ENCODE peak calls at places on chromosomes 11 and 22, in nine cellular contexts. R is heart left ventricle, A is vagina, E is AG10803, V is A549, H is WERI-Rb-1, O is endodermal cell, L is PC-9, D is mammary epithelial cell. S is an unnamed sample.

GRCh38 chr22:26592368-26593015 is 2.6 kb upstream of the TPST2 start:
- DNase-seq in R (no peak), A (no peak), E (no peak), V (no peak), H (no peak), O (no peak), L (no peak), D (peak), S (no peak)

GRCh38 chr11:117070016-117070415 is 28.2 kb downstream of the SIK3 start:
- DNase-seq in R (no peak), A (no peak), E (no peak), V (no peak), H (peak), O (no peak), L (no peak), D (no peak), S (no peak)

GRCh38 chr11:12244156-12244555 is 133.2 kb upstream of the PARVA start:
- DNase-seq in R (no peak), A (no peak), E (no peak), V (no peak), H (no peak), O (no peak), L (no peak), D (no peak), S (no peak)

GRCh38 chr11:132948252-132948651 is 584.0 kb downstream of the OPCML start:
- DNase-seq in R (no peak), A (no peak), E (no peak), V (no peak), H (no peak), O (no peak), L (no peak), D (no peak), S (no peak)

GRCh38 chr11:14499178-14499559 is 442 bp downstream of the COPB1 start:
- DNase-seq in R (peak), A (no peak), E (peak), V (peak), H (peak), O (no peak), L (no peak), D (peak), S (no peak)

GRCh38 chr22:27654536-27655445 is 146.8 kb downstream of the MN1 start:
- DNase-seq in R (no peak), A (no peak), E (no peak), V (no peak), H (no peak), O (peak), L (no peak), D (no peak), S (no peak)

GRCh38 chr11:69089258-69089657 is 40.5 kb downstream of the TPCN2 start:
- DNase-seq in R (peak), A (no peak), E (peak), V (no peak), H (peak), O (no peak), L (peak), D (peak), S (peak)

GRCh38 chr11:124863826-124864165 is 1.4 kb upstream of the ROBO3 start:
- DNase-seq in R (no peak), A (no peak), E (no peak), V (no peak), H (no peak), O (peak), L (no peak), D (no peak), S (no peak)

GRCh38 chr11:42778193-42778592 is 533.6 kb upstream of the API5 start:
- DNase-seq in R (no peak), A (no peak), E (no peak), V (no peak), H (no peak), O (peak), L (no peak), D (no peak), S (no peak)

GRCh38 chr22:42171417-42171816 is 40.8 kb upstream of the CYP2D6 start:
- DNase-seq in R (no peak), A (no peak), E (no peak), V (no peak), H (no peak), O (peak), L (no peak), D (no peak), S (no peak)

GRCh38 chr22:27867114-27867957 is 51.7 kb downstream of the PITPNB start:
- DNase-seq in R (no peak), A (no peak), E (no peak), V (no peak), H (no peak), O (no peak), L (no peak), D (no peak), S (peak)

GRCh38 chr22:17785185-17786184 is 11.2 kb upstream of the BID start:
- DNase-seq in R (no peak), A (no peak), E (peak), V (peak), H (peak), O (peak), L (peak), D (peak), S (no peak)

DNA sequence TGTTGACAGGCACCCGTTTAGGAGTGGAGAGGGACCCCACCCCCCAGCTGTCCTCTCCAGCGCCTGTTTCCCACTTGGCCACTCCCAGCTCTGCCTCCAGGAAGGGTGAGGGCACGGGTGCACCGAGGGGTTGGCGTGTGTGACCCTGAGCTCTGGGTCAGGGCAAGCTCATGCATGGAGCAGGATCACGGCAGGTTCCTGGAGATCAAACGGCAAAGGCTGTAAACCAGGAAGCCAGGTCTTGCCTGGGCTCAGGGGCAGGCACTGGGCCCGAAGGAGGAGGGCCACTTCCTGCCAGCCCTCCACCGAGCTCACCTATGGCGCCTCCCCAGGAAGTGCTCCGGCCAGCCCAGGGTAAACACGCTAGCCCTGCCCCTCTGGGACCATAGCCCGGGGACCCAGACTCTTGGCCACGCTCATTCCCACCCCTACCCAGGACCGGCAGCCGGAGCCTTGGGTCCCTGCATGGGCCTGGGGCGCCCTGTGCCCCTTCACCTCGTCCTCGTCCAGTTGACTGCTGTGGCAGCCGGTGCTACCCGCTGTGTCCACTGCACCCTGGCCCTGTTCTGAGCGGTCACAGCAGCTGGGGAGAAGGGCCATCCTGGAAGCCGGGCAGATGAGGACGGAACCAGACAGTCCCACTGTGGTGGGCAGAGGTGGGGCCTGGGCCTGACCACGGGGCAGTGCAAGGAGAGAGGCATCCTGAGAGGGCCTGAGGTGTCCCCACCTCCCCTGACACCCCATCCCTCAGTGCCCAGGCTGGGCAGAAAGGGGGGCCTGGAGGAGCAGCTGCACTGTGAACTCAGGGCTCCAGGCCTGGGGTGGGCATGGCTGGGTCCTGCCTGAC is 1.0 kb upstream of the EPS8L2 start:
- DNase-seq in R (no peak), A (no peak), E (no peak), V (peak), H (no peak), O (peak), L (peak), D (peak), S (no peak)
- H3K4me3 ChIP-seq in R (no peak), A (peak), E (peak), V (peak), H (no peak), O (no peak), L (peak), D (peak), S (no peak)

DNA sequence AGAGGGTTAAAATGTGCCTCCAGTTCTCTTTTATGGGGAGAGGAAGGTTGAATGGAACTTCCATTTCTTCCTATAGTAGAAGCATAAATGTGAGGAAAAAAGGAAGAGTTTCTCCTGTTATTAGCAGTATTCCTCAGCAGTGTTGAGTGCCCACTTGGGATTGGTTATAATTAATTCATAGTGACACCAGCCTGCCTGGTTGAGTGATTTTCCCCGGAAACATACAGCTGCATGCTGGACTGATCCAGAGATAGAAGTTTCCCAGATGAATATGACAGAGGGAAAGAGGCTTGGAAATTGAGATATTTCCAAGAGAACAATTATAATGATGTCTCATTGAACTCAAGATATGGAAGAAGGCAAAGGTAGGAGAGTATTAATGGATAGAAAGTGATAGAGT is 28.3 kb downstream of the RAB39A start:
- DNase-seq in R (no peak), A (no peak), E (no peak), V (no peak), H (no peak), O (no peak), L (no peak), D (no peak), S (no peak)
- H3K4me3 ChIP-seq in R (no peak), A (no peak), E (no peak), V (no peak), H (no peak), O (no peak), L (no peak), D (no peak), S (no peak)

GRCh38 chr11:88522624-88523361 is 185.3 kb upstream of the CTSC start:
- DNase-seq in R (no peak), A (no peak), E (peak), V (no peak), H (no peak), O (no peak), L (no peak), D (no peak), S (no peak)
- H3K4me3 ChIP-seq in R (no peak), A (no peak), E (no peak), V (no peak), H (no peak), O (no peak), L (no peak), D (no peak), S (no peak)

GRCh38 chr11:2443881-2444300 is 423 bp downstream of the TRPM5 start:
- DNase-seq in R (no peak), A (no peak), E (no peak), V (no peak), H (no peak), O (peak), L (no peak), D (no peak), S (no peak)
- H3K4me3 ChIP-seq in R (peak), A (no peak), E (no peak), V (peak), H (no peak), O (no peak), L (no peak), D (no peak), S (no peak)

GRCh38 chr11:67404515-67405195 is 772 bp downstream of the TBC1D10C start:
- DNase-seq in R (no peak), A (no peak), E (no peak), V (no peak), H (no peak), O (no peak), L (no peak), D (no peak), S (no peak)
- H3K4me3 ChIP-seq in R (no peak), A (peak), E (no peak), V (no peak), H (no peak), O (no peak), L (no peak), D (no peak), S (no peak)

GRCh38 chr11:44609028-44609782 is 43.7 kb downstream of the CD82 start:
- DNase-seq in R (no peak), A (no peak), E (no peak), V (no peak), H (no peak), O (no peak), L (no peak), D (no peak), S (no peak)
- H3K4me3 ChIP-seq in R (no peak), A (no peak), E (no peak), V (no peak), H (no peak), O (no peak), L (no peak), D (no peak), S (no peak)

GRCh38 chr11:63567044-63567840 is 4.1 kb upstream of the PLAAT2 start:
- DNase-seq in R (no peak), A (no peak), E (peak), V (peak), H (no peak), O (no peak), L (peak), D (peak), S (peak)
- H3K4me3 ChIP-seq in R (no peak), A (no peak), E (no peak), V (no peak), H (no peak), O (no peak), L (peak), D (no peak), S (no peak)